ENCODE peak calls at places on chromosome 7, in nine cellular contexts. One of them, this sample, is unnamed.

GRCh38 chr7:22617166-22617565 is 109.8 kb upstream of the IL6 start:
- DNase-seq in B cell: no peak
- DNase-seq in stimulated activated naive CD4-positive, alpha-beta T cell treated with Interleukin-2 at 50 U/mL for 16 hours: no peak
- DNase-seq in stimulated activated CD4-positive, alpha-beta T cell treated with anti-CD3 and anti-CD28 coated beads, Interleukin-1b, Interleukin-23, amount 100 ng/mL, for 4 hours: no peak
- DNase-seq in RKO: no peak
- DNase-seq in ovary: no peak
- DNase-seq in activated naive CD8-positive, alpha-beta T cell treated with anti-CD3 and anti-CD28 coated beads for 36 hours: no peak
- DNase-seq in posterior cingulate gyrus: no peak
- DNase-seq in A549: no peak
- DNase-seq in this sample: no peak

GRCh38 chr7:27198871-27199801 is 755 bp downstream of the HOXA13 start:
- DNase-seq in stimulated activated CD4-positive, alpha-beta T cell treated with anti-CD3 and anti-CD28 coated beads, Interleukin-1b, Interleukin-23, amount 100 ng/mL, for 4 hours: no peak
- DNase-seq in activated naive CD8-positive, alpha-beta T cell treated with anti-CD3 and anti-CD28 coated beads for 36 hours: no peak
- DNase-seq in B cell: peak; percentile 43
- DNase-seq in A549: peak; percentile 48
- DNase-seq in posterior cingulate gyrus: no peak
- DNase-seq in ovary: no peak
- DNase-seq in stimulated activated naive CD4-positive, alpha-beta T cell treated with Interleukin-2 at 50 U/mL for 16 hours: no peak
- DNase-seq in RKO: peak; percentile 52
- DNase-seq in this sample: no peak

GRCh38 chr7:1922071-1922869 is 252.2 kb downstream of the ELFN1 start:
- DNase-seq in B cell: no peak
- DNase-seq in RKO: no peak
- DNase-seq in posterior cingulate gyrus: no peak
- DNase-seq in stimulated activated CD4-positive, alpha-beta T cell treated with anti-CD3 and anti-CD28 coated beads, Interleukin-1b, Interleukin-23, amount 100 ng/mL, for 4 hours: peak; percentile 55
- DNase-seq in ovary: no peak
- DNase-seq in stimulated activated naive CD4-positive, alpha-beta T cell treated with Interleukin-2 at 50 U/mL for 16 hours: peak; percentile 63
- DNase-seq in A549: no peak
- DNase-seq in activated naive CD8-positive, alpha-beta T cell treated with anti-CD3 and anti-CD28 coated beads for 36 hours: peak; percentile 73
- DNase-seq in this sample: no peak

GRCh38 chr7:148588891-148589215 is 1.7 kb upstream of the C7orf33 start:
- DNase-seq in B cell: no peak
- DNase-seq in A549: no peak
- DNase-seq in stimulated activated naive CD4-positive, alpha-beta T cell treated with Interleukin-2 at 50 U/mL for 16 hours: no peak
- DNase-seq in posterior cingulate gyrus: no peak
- DNase-seq in activated naive CD8-positive, alpha-beta T cell treated with anti-CD3 and anti-CD28 coated beads for 36 hours: no peak
- DNase-seq in RKO: no peak
- DNase-seq in ovary: no peak
- DNase-seq in stimulated activated CD4-positive, alpha-beta T cell treated with anti-CD3 and anti-CD28 coated beads, Interleukin-1b, Interleukin-23, amount 100 ng/mL, for 4 hours: no peak
- DNase-seq in this sample: no peak

GRCh38 chr7:158695726-158696452 is 8.7 kb downstream of the NCAPG2 start:
- DNase-seq in activated naive CD8-positive, alpha-beta T cell treated with anti-CD3 and anti-CD28 coated beads for 36 hours: no peak
- DNase-seq in RKO: peak; percentile 49
- DNase-seq in A549: peak; percentile 51
- DNase-seq in stimulated activated CD4-positive, alpha-beta T cell treated with anti-CD3 and anti-CD28 coated beads, Interleukin-1b, Interleukin-23, amount 100 ng/mL, for 4 hours: peak; percentile 40
- DNase-seq in ovary: peak; percentile 73
- DNase-seq in B cell: peak; percentile 63
- DNase-seq in stimulated activated naive CD4-positive, alpha-beta T cell treated with Interleukin-2 at 50 U/mL for 16 hours: peak; percentile 9
- DNase-seq in posterior cingulate gyrus: peak; percentile 40
- DNase-seq in this sample: peak; percentile 86

GRCh38 chr7:144720139-144720538 is 115.7 kb downstream of the TPK1 start:
- DNase-seq in activated naive CD8-positive, alpha-beta T cell treated with anti-CD3 and anti-CD28 coated beads for 36 hours: no peak
- DNase-seq in A549: no peak
- DNase-seq in ovary: no peak
- DNase-seq in RKO: no peak
- DNase-seq in stimulated activated CD4-positive, alpha-beta T cell treated with anti-CD3 and anti-CD28 coated beads, Interleukin-1b, Interleukin-23, amount 100 ng/mL, for 4 hours: no peak
- DNase-seq in posterior cingulate gyrus: no peak
- DNase-seq in B cell: no peak
- DNase-seq in stimulated activated naive CD4-positive, alpha-beta T cell treated with Interleukin-2 at 50 U/mL for 16 hours: no peak
- DNase-seq in this sample: no peak

GRCh38 chr7:137950263-137950621 is 51.6 kb downstream of the CREB3L2 start:
- DNase-seq in stimulated activated CD4-positive, alpha-beta T cell treated with anti-CD3 and anti-CD28 coated beads, Interleukin-1b, Interleukin-23, amount 100 ng/mL, for 4 hours: no peak
- DNase-seq in posterior cingulate gyrus: no peak
- DNase-seq in stimulated activated naive CD4-positive, alpha-beta T cell treated with Interleukin-2 at 50 U/mL for 16 hours: no peak
- DNase-seq in A549: no peak
- DNase-seq in RKO: no peak
- DNase-seq in activated naive CD8-positive, alpha-beta T cell treated with anti-CD3 and anti-CD28 coated beads for 36 hours: no peak
- DNase-seq in ovary: no peak
- DNase-seq in B cell: no peak
- DNase-seq in this sample: no peak

GRCh38 chr7:101856488-101857357 is 39.3 kb downstream of the CUX1 start:
- DNase-seq in ovary: peak; percentile 75
- DNase-seq in posterior cingulate gyrus: peak; percentile 29
- DNase-seq in B cell: peak; percentile 89
- DNase-seq in stimulated activated naive CD4-positive, alpha-beta T cell treated with Interleukin-2 at 50 U/mL for 16 hours: peak; percentile 78
- DNase-seq in RKO: no peak
- DNase-seq in A549: peak; percentile 99
- DNase-seq in activated naive CD8-positive, alpha-beta T cell treated with anti-CD3 and anti-CD28 coated beads for 36 hours: peak; percentile 84
- DNase-seq in stimulated activated CD4-positive, alpha-beta T cell treated with anti-CD3 and anti-CD28 coated beads, Interleukin-1b, Interleukin-23, amount 100 ng/mL, for 4 hours: peak; percentile 39
- DNase-seq in this sample: peak; percentile 85

GRCh38 chr7:86914468-86915054 is 144.9 kb downstream of the ELAPOR2 start:
- DNase-seq in A549: no peak
- DNase-seq in stimulated activated naive CD4-positive, alpha-beta T cell treated with Interleukin-2 at 50 U/mL for 16 hours: no peak
- DNase-seq in ovary: no peak
- DNase-seq in RKO: peak; percentile 29
- DNase-seq in stimulated activated CD4-positive, alpha-beta T cell treated with anti-CD3 and anti-CD28 coated beads, Interleukin-1b, Interleukin-23, amount 100 ng/mL, for 4 hours: no peak
- DNase-seq in posterior cingulate gyrus: no peak
- DNase-seq in activated naive CD8-positive, alpha-beta T cell treated with anti-CD3 and anti-CD28 coated beads for 36 hours: no peak
- DNase-seq in B cell: peak; percentile 10
- DNase-seq in this sample: no peak

GRCh38 chr7:5477723-5478531 is 54.3 kb upstream of the TNRC18 start:
- DNase-seq in posterior cingulate gyrus: no peak
- DNase-seq in stimulated activated naive CD4-positive, alpha-beta T cell treated with Interleukin-2 at 50 U/mL for 16 hours: no peak
- DNase-seq in RKO: no peak
- DNase-seq in B cell: peak; percentile 68
- DNase-seq in stimulated activated CD4-positive, alpha-beta T cell treated with anti-CD3 and anti-CD28 coated beads, Interleukin-1b, Interleukin-23, amount 100 ng/mL, for 4 hours: no peak
- DNase-seq in A549: peak; percentile 35
- DNase-seq in activated naive CD8-positive, alpha-beta T cell treated with anti-CD3 and anti-CD28 coated beads for 36 hours: no peak
- DNase-seq in ovary: no peak
- DNase-seq in this sample: no peak

GRCh38 chr7:105647591-105647990 is 66.3 kb upstream of the EFCAB10 start:
- DNase-seq in posterior cingulate gyrus: no peak
- DNase-seq in stimulated activated naive CD4-positive, alpha-beta T cell treated with Interleukin-2 at 50 U/mL for 16 hours: no peak
- DNase-seq in stimulated activated CD4-positive, alpha-beta T cell treated with anti-CD3 and anti-CD28 coated beads, Interleukin-1b, Interleukin-23, amount 100 ng/mL, for 4 hours: no peak
- DNase-seq in B cell: no peak
- DNase-seq in activated naive CD8-positive, alpha-beta T cell treated with anti-CD3 and anti-CD28 coated beads for 36 hours: no peak
- DNase-seq in RKO: peak; percentile 44
- DNase-seq in ovary: no peak
- DNase-seq in A549: no peak
- DNase-seq in this sample: no peak

GRCh38 chr7:22488643-22489462 is 11.1 kb downstream of the STEAP1B start:
- DNase-seq in stimulated activated naive CD4-positive, alpha-beta T cell treated with Interleukin-2 at 50 U/mL for 16 hours: peak; percentile 26
- DNase-seq in stimulated activated CD4-positive, alpha-beta T cell treated with anti-CD3 and anti-CD28 coated beads, Interleukin-1b, Interleukin-23, amount 100 ng/mL, for 4 hours: peak; percentile 51
- DNase-seq in A549: peak; percentile 57
- DNase-seq in RKO: peak; percentile 65
- DNase-seq in posterior cingulate gyrus: peak; percentile 81
- DNase-seq in ovary: peak; percentile 65
- DNase-seq in B cell: peak; percentile 78
- DNase-seq in activated naive CD8-positive, alpha-beta T cell treated with anti-CD3 and anti-CD28 coated beads for 36 hours: peak; percentile 43
- DNase-seq in this sample: peak; percentile 65

GRCh38 chr7:149815121-149815520 is 23.1 kb upstream of the ZNF862 start:
- DNase-seq in posterior cingulate gyrus: no peak
- DNase-seq in stimulated activated naive CD4-positive, alpha-beta T cell treated with Interleukin-2 at 50 U/mL for 16 hours: no peak
- DNase-seq in ovary: no peak
- DNase-seq in B cell: no peak
- DNase-seq in RKO: no peak
- DNase-seq in stimulated activated CD4-positive, alpha-beta T cell treated with anti-CD3 and anti-CD28 coated beads, Interleukin-1b, Interleukin-23, amount 100 ng/mL, for 4 hours: no peak
- DNase-seq in A549: no peak
- DNase-seq in activated naive CD8-positive, alpha-beta T cell treated with anti-CD3 and anti-CD28 coated beads for 36 hours: no peak
- DNase-seq in this sample: no peak

GRCh38 chr7:117296066-117296465 is 26.8 kb downstream of the WNT2 start:
- DNase-seq in activated naive CD8-positive, alpha-beta T cell treated with anti-CD3 and anti-CD28 coated beads for 36 hours: no peak
- DNase-seq in posterior cingulate gyrus: no peak
- DNase-seq in RKO: no peak
- DNase-seq in A549: no peak
- DNase-seq in stimulated activated naive CD4-positive, alpha-beta T cell treated with Interleukin-2 at 50 U/mL for 16 hours: no peak
- DNase-seq in ovary: no peak
- DNase-seq in B cell: no peak
- DNase-seq in stimulated activated CD4-positive, alpha-beta T cell treated with anti-CD3 and anti-CD28 coated beads, Interleukin-1b, Interleukin-23, amount 100 ng/mL, for 4 hours: no peak
- DNase-seq in this sample: no peak

GRCh38 chr7:94696981-94697670 is 41.2 kb upstream of the SGCE start:
- DNase-seq in A549: peak; percentile 55
- DNase-seq in stimulated activated naive CD4-positive, alpha-beta T cell treated with Interleukin-2 at 50 U/mL for 16 hours: no peak
- DNase-seq in stimulated activated CD4-positive, alpha-beta T cell treated with anti-CD3 and anti-CD28 coated beads, Interleukin-1b, Interleukin-23, amount 100 ng/mL, for 4 hours: no peak
- DNase-seq in ovary: peak; percentile 90
- DNase-seq in B cell: no peak
- DNase-seq in activated naive CD8-positive, alpha-beta T cell treated with anti-CD3 and anti-CD28 coated beads for 36 hours: no peak
- DNase-seq in RKO: peak; percentile 94
- DNase-seq in posterior cingulate gyrus: no peak
- DNase-seq in this sample: peak; percentile 83

GRCh38 chr7:2016761-2017482 is 215.8 kb downstream of the MAD1L1 start:
- DNase-seq in A549: no peak
- DNase-seq in stimulated activated naive CD4-positive, alpha-beta T cell treated with Interleukin-2 at 50 U/mL for 16 hours: no peak
- DNase-seq in stimulated activated CD4-positive, alpha-beta T cell treated with anti-CD3 and anti-CD28 coated beads, Interleukin-1b, Interleukin-23, amount 100 ng/mL, for 4 hours: no peak
- DNase-seq in activated naive CD8-positive, alpha-beta T cell treated with anti-CD3 and anti-CD28 coated beads for 36 hours: no peak
- DNase-seq in ovary: peak; percentile 6
- DNase-seq in RKO: no peak
- DNase-seq in B cell: no peak
- DNase-seq in posterior cingulate gyrus: no peak
- DNase-seq in this sample: no peak

This sample was measured in adrenal gland.